ENCODE peak calls at places on chromosome 21, in four cellular contexts. B is BJ, S is lung, A is AG04450. N is an unnamed sample.

GRCh38 chr21:16908087-16908486 is 604.8 kb upstream of the CXADR start:
- DNase-seq in S (peak), A (no peak), B (peak), N (no peak)

GRCh38 chr21:43188712-43189151 is 19.9 kb downstream of the CRYAA start:
- DNase-seq in S (no peak), B (no peak), A (no peak), N (no peak)

GRCh38 chr21:36402339-36402738 is 17.1 kb downstream of the CHAF1B start:
- DNase-seq in S (no peak), B (no peak), A (no peak), N (no peak)

GRCh38 chr21:34722684-34723300 is 54.0 kb downstream of the CLIC6 start:
- DNase-seq in A (no peak), S (no peak), B (no peak), N (no peak)

GRCh38 chr21:33971492-33972013 is 55.9 kb upstream of the ATP5PO start:
- DNase-seq in A (no peak), B (peak), S (no peak), N (no peak)

GRCh38 chr21:33849839-33850238 is 65.8 kb downstream of the ATP5PO start:
- DNase-seq in S (no peak), A (no peak), B (no peak), N (no peak)

GRCh38 chr21:25837545-25838263 is 102.9 kb downstream of the GABPA start:
- DNase-seq in A (peak), S (no peak), B (no peak), N (peak)

GRCh38 chr21:22363504-22363903 is 1365.3 kb downstream of the NCAM2 start:
- DNase-seq in B (no peak), S (no peak), A (no peak), N (no peak)

GRCh38 chr21:46268371-46268770 is 17.0 kb downstream of the MCM3AP start:
- DNase-seq in S (no peak), A (no peak), B (no peak), N (no peak)

GRCh38 chr21:46226920-46227599 is 1.5 kb downstream of the LSS start:
- DNase-seq in B (peak), S (no peak), A (no peak), N (no peak)

GRCh38 chr21:27565418-27565817 is 598.5 kb upstream of the ADAMTS5 start:
- DNase-seq in B (no peak), A (no peak), S (no peak), N (no peak)

GRCh38 chr21:42518216-42518615 is 4.6 kb downstream of the SLC37A1 start:
- DNase-seq in S (no peak), B (no peak), A (no peak), N (no peak)

GRCh38 chr21:34938079-34938764 is 110.9 kb downstream of the RUNX1 start:
- DNase-seq in B (no peak), A (no peak), S (no peak), N (no peak)

GRCh38 chr21:28675265-28676041 is 317.2 kb downstream of the LTN1 start:
- DNase-seq in A (no peak), S (no peak), B (no peak), N (no peak)

GRCh38 chr21:33980276-33980916 is 64.8 kb upstream of the ATP5PO start:
- DNase-seq in A (no peak), S (no peak), B (no peak), N (no peak)

GRCh38 chr21:36499578-36500471 is 19.9 kb upstream of the CLDN14 start:
- DNase-seq in B (peak), A (no peak), S (no peak), N (no peak)

GRCh38 chr21:35303085-35303484 is 254.0 kb upstream of the RUNX1 start:
- DNase-seq in S (no peak), B (peak), A (peak), N (peak)

GRCh38 chr21:42784276-42784675 is 95.1 kb downstream of the WDR4 start:
- DNase-seq in B (no peak), S (no peak), A (no peak), N (no peak)

GRCh38 chr21:25897383-25897782 is 162.6 kb downstream of the GABPA start:
- DNase-seq in A (no peak), S (no peak), B (no peak), N (no peak)

GRCh38 chr21:25895565-25896205 is 160.9 kb downstream of the GABPA start:
- DNase-seq in S (no peak), A (no peak), B (no peak), N (no peak)

GRCh38 chr21:16752109-16752508 is 760.7 kb upstream of the CXADR start:
- DNase-seq in S (no peak), A (no peak), B (no peak), N (no peak)

GRCh38 chr21:22393324-22393723 is 1395.1 kb downstream of the NCAM2 start:
- DNase-seq in S (no peak), B (no peak), A (no peak), N (no peak)

GRCh38 chr21:25813917-25814316 is 79.1 kb downstream of the GABPA start:
- DNase-seq in B (no peak), A (no peak), S (no peak), N (no peak)

GRCh38 chr21:45579383-45580180 is 37.3 kb upstream of the SLC19A1 start:
- DNase-seq in B (no peak), S (peak), A (no peak), N (no peak)

GRCh38 chr21:30444204-30444603 is 4.1 kb downstream of the KRTAP15-1 start:
- DNase-seq in B (no peak), A (no peak), S (no peak), N (no peak)
- TF ChIP-seq CTCF in B (no peak), A (no peak), S (no peak), N (no peak)

GRCh38 chr21:23725576-23725975 is 1881.7 kb downstream of the MRPL39 start:
- DNase-seq in A (no peak), B (no peak), S (no peak), N (no peak)
- TF ChIP-seq CTCF in A (no peak), B (no peak), S (no peak), N (no peak)

GRCh38 chr21:39204134-39204533 is 20.9 kb upstream of the PSMG1 start:
- DNase-seq in A (no peak), B (no peak), S (no peak), N (no peak)
- TF ChIP-seq CTCF in A (peak), B (peak), S (no peak), N (no peak)

DNA sequence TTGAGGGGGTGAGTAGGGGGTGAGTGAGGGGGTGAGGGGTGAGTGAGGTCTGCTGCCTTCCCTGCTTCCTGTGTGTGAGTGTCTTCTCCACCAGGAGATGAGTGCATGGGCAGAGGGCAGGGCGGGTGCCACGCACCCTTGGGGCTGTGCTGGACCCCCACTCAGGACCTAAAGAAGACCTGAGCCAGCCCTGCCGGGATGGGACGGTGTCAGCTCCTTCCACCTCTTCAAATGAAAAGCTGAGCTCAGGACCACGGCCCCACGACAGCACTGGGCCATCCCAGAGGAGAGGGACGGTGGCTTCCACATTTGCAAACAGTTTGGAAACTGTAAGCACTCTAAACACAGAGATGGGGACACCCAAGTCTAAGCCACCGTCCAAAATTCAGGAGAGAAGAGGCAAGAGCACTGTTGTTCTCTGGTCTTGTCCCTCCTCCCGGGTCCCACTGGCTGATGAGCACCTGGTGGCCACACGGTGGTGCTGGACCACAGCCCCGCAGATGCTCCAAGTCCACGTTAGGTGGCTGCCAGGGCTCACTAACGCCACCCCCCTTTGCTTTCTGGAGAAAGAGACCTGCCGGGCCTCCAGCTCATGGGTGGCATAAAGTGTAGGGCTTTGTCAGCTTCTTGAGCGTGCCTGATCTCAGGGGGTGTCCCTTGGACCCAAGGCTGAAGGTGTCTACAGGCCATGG is 32.1 kb downstream of the TMPRSS2 start:
- DNase-seq in S (no peak), B (no peak), A (no peak), N (no peak)
- TF ChIP-seq CTCF in S (no peak), B (no peak), A (no peak), N (no peak)

DNA sequence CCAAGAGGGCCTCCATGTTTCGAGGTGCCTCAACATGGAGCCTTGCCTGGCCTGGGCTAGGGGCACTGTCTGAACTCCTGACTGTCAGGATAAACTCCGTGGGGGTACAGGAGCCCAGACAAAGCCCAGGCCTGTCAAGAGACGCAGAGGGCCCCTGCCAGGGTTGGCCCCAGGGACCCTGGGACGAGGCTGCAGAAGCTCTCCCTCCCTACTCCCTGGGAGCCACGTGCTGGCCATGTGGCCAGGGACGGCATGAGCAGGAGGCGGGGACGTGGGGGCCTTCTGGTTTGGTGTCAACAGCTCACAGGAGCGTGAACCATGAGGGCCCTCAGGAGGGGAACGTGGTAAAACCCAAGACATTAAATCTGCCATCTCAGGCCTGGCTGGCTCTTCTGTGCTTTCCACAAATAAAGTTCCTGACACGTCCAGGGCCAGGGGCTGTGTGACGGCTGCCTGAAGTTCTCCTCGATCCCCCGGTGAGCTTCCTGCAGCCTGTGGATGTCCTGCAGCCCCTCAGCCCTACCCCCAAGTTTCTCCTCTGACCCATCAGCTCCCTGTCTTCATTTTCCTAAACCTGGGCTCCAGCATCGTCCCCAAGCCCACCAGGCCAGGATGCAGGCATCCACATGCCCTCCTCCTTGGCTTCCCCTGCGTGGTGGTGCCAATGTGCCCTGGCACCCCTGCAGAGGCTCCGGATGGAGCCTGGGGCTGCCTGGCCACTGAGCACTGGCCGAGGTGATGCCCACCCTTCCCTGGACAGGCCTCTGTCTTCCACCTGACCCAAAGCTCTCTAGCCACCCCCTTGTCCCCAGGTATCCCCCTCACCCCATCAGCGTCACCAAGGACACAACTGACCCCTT is 12.8 kb upstream of the LRRC3 start:
- DNase-seq in S (no peak), A (no peak), B (no peak), N (no peak)
- TF ChIP-seq CTCF in S (no peak), A (no peak), B (no peak), N (no peak)

DNA sequence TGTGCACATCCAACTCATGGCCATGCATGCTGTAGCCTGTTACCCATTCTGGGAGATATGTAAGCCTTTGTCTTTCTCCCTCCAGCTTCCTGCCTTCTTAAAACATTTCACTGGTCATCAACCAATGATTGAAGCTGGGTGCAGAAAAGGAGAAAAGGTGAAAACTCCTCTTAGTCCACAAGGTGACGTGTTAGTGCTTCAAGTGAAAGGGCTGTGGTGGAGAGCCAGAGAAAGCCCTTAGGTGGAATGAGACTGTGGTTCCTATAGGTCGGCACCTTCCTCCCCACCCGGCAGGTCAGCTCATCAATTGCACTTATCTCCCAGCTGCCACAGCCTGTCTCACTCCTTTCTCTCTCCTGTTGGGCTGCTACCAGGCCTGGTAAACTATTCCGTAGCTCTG is 30.4 kb downstream of the ERG start:
- DNase-seq in A (no peak), S (no peak), B (no peak), N (no peak)
- TF ChIP-seq CTCF in A (no peak), S (no peak), B (no peak), N (no peak)

GRCh38 chr21:31337086-31337485 is 7.0 kb downstream of the TIAM1 start:
- DNase-seq in A (no peak), S (no peak), B (no peak), N (no peak)

GRCh38 chr21:31337991-31338891 is 5.8 kb downstream of the TIAM1 start:
- DNase-seq in B (no peak), A (no peak), S (no peak), N (no peak)

GRCh38 chr21:31334648-31335121 is 9.4 kb downstream of the TIAM1 start:
- DNase-seq in S (no peak), A (no peak), B (no peak), N (no peak)

GRCh38 chr21:31336739-31337040 is 7.4 kb downstream of the TIAM1 start:
- DNase-seq in B (no peak), S (no peak), A (no peak), N (no peak)

DNA sequence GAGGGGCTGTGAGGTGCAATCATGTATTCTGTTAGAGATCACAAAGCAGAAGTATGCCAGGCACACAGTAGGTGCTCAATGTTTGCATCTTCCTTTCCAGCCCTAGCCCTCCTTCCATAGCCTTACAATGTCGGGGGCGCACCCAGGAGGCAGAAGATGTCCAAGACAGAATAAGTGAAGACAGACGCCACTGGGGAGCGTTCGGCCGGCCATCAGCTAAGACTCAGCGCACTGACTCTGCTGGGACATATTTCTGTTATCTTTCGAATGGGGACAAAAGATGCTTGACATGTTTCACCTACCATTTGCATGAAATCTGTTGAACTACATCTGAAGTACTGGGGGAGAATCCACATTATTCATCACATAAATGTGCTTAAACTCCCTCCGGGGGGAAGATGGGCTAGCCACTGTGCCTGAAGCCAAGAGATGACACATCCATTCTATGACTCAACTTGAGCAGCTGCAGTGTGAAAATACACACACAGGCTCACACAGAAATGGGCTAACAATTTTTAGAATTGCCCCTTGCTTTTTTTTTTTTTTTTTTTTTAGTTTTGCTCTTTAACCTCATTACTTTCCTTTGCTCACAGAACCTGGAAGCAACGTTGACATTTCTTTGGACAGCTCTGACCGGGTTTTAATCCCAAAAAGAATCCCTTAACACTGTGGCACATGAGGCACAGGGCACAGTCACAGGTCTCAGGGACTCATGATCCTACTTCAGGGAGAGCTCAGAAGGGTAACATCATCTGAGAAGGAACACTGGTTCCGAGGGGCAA is 7.9 kb downstream of the TIAM1 start:
- DNase-seq in B (peak), A (peak), S (no peak), N (peak)
- TF ChIP-seq CTCF in B (no peak), A (no peak), S (no peak), N (no peak)

GRCh38 chr21:15616864-15617574 is 112.8 kb upstream of the USP25 start:
- DNase-seq in S (no peak), A (no peak), B (no peak), N (no peak)
- TF ChIP-seq CTCF in S (no peak), A (no peak), B (no peak), N (no peak)

N was measured in HFF-Myc.